ENCODE peak calls at places on chromosomes 12 and 14, in ten cellular contexts. L is PC-3; F is ovary; B is CD8-positive, alpha-beta T cell; O is uterus; H is RWPE2; X is gastrocnemius medialis; A is body of pancreas; Y is fibroblast of lung; I is sigmoid colon. M is an unnamed sample.

GRCh38 chr14:105187935-105188524 is 6.9 kb upstream of the NUDT14 start:
- DNase-seq in L (peak; percentile 65), F (no peak), B (no peak), O (no peak), H (no peak), X (no peak), A (peak; percentile 81), Y (no peak), I (no peak), M (no peak)

GRCh38 chr14:65103150-65103760 is 938 bp upstream of the MAX start:
- DNase-seq in L (peak; percentile 29), F (no peak), B (no peak), O (no peak), H (no peak), X (peak; percentile 30), A (peak; percentile 46), Y (peak; percentile 28), I (no peak), M (peak; percentile 9)

GRCh38 chr14:52825085-52825484 is 33.7 kb upstream of the GNPNAT1 start:
- DNase-seq in L (no peak), F (no peak), B (no peak), O (no peak), H (no peak), X (no peak), A (no peak), Y (no peak), I (no peak), M (no peak)

GRCh38 chr12:64621257-64621942 is 11.1 kb downstream of the RASSF3 start:
- DNase-seq in L (no peak), F (no peak), B (no peak), O (peak; percentile 53), H (no peak), X (no peak), A (no peak), Y (peak; percentile 79), I (no peak), M (no peak)

GRCh38 chr14:62097072-62097471 is 334.9 kb downstream of the SNAPC1 start:
- DNase-seq in L (peak; percentile 33), F (no peak), B (no peak), O (no peak), H (no peak), X (no peak), A (no peak), Y (no peak), I (no peak), M (no peak)

GRCh38 chr14:101358726-101359125 is 202.6 kb upstream of the DIO3 start:
- DNase-seq in L (no peak), F (no peak), B (no peak), O (peak; percentile 28), H (no peak), X (no peak), A (no peak), Y (no peak), I (peak; percentile 66), M (no peak)

GRCh38 chr12:127268121-127268520 is 998.8 kb upstream of the TMEM132C start:
- DNase-seq in L (no peak), F (no peak), B (no peak), O (no peak), H (no peak), X (no peak), A (no peak), Y (no peak), I (no peak), M (no peak)

GRCh38 chr14:32332415-32333116 is 3.5 kb downstream of the AKAP6 start:
- DNase-seq in L (peak; percentile 56), F (no peak), B (no peak), O (no peak), H (no peak), X (no peak), A (no peak), Y (no peak), I (no peak), M (peak; percentile 84)

GRCh38 chr14:64303471-64303917 is 9.3 kb upstream of the ESR2 start:
- DNase-seq in L (peak; percentile 82), F (no peak), B (no peak), O (no peak), H (no peak), X (no peak), A (no peak), Y (peak; percentile 75), I (no peak), M (peak; percentile 64)

GRCh38 chr14:92144708-92145107 is 22.9 kb downstream of the CPSF2 start:
- DNase-seq in L (no peak), F (no peak), B (no peak), O (no peak), H (no peak), X (no peak), A (no peak), Y (no peak), I (no peak), M (no peak)

GRCh38 chr14:60722836-60723217 is 1.3 kb downstream of the SIX4 start:
- DNase-seq in L (no peak), F (no peak), B (no peak), O (peak; percentile 14), H (peak; percentile 61), X (peak; percentile 41), A (peak; percentile 54), Y (peak; percentile 25), I (no peak), M (peak; percentile 15)

GRCh38 chr14:31937730-31938346 is 139.3 kb upstream of the ARHGAP5 start:
- DNase-seq in L (peak; percentile 94), F (no peak), B (peak; percentile 22), O (peak; percentile 26), H (peak; percentile 84), X (peak; percentile 41), A (peak; percentile 27), Y (peak; percentile 58), I (peak; percentile 67), M (peak; percentile 93)

GRCh38 chr14:60723218-60724079 is 702 bp downstream of the SIX4 start:
- DNase-seq in L (peak; percentile 67), F (peak; percentile 67), B (no peak), O (peak; percentile 27), H (peak; percentile 79), X (peak; percentile 61), A (peak; percentile 61), Y (peak; percentile 62), I (peak; percentile 70), M (peak; percentile 62)

GRCh38 chr12:39503445-39503844 is 60.5 kb upstream of the KIF21A start:
- DNase-seq in L (peak; percentile 84), F (no peak), B (no peak), O (no peak), H (no peak), X (no peak), A (no peak), Y (peak; percentile 48), I (no peak), M (peak; percentile 77)

GRCh38 chr14:50425816-50426215 is 29.1 kb upstream of the CDKL1 start:
- DNase-seq in L (no peak), F (no peak), B (no peak), O (no peak), H (no peak), X (no peak), A (no peak), Y (peak; percentile 52), I (no peak), M (peak; percentile 3)

GRCh38 chr14:98962118-98962517 is 309.9 kb downstream of the BCL11B start:
- DNase-seq in L (no peak), F (no peak), B (no peak), O (no peak), H (no peak), X (no peak), A (no peak), Y (no peak), I (no peak), M (no peak)

GRCh38 chr12:761276-761675 is 8.9 kb downstream of the WNK1 start:
- DNase-seq in L (no peak), F (no peak), B (no peak), O (no peak), H (no peak), X (no peak), A (no peak), Y (no peak), I (no peak), M (no peak)

GRCh38 chr14:96584199-96584906 is 82.2 kb downstream of the PAPOLA start:
- DNase-seq in L (peak; percentile 73), F (no peak), B (no peak), O (no peak), H (peak; percentile 68), X (no peak), A (peak; percentile 65), Y (no peak), I (peak; percentile 61), M (no peak)
- TF ChIP-seq CTCF in L (peak; percentile 87), F (no peak), B (no peak), O (no peak), H (peak; percentile 77), X (no peak), A (peak; percentile 60), Y (no peak), I (no peak), M (peak; percentile 62)

GRCh38 chr12:93813181-93813580 is 136.0 kb downstream of the CRADD start:
- DNase-seq in L (no peak), F (no peak), B (no peak), O (no peak), H (no peak), X (no peak), A (no peak), Y (peak; percentile 88), I (no peak), M (no peak)

GRCh38 chr12:93813972-93814821 is 137.0 kb downstream of the CRADD start:
- DNase-seq in L (no peak), F (peak; percentile 88), B (no peak), O (peak; percentile 84), H (no peak), X (peak; percentile 95), A (peak; percentile 78), Y (peak; percentile 99), I (peak; percentile 97), M (no peak)

GRCh38 chr12:93807354-93807753 is 130.2 kb downstream of the CRADD start:
- DNase-seq in L (no peak), F (no peak), B (no peak), O (no peak), H (no peak), X (no peak), A (no peak), Y (no peak), I (no peak), M (no peak)

GRCh38 chr12:93808169-93808899 is 131.2 kb downstream of the CRADD start:
- DNase-seq in L (no peak), F (no peak), B (no peak), O (no peak), H (no peak), X (no peak), A (no peak), Y (no peak), I (no peak), M (no peak)

GRCh38 chr12:93812616-93813015 is 135.4 kb downstream of the CRADD start:
- DNase-seq in L (no peak), F (no peak), B (no peak), O (no peak), H (no peak), X (no peak), A (no peak), Y (peak; percentile 57), I (no peak), M (no peak)
- H3K27ac ChIP-seq in L (no peak overlapping the region), F (peak overlapping the region; percentile 86), B (no peak overlapping the region), O (peak overlapping the region; percentile 86), H (no peak overlapping the region), X (peak overlapping the region; percentile 95), A (peak overlapping the region; percentile 56), Y (no peak overlapping the region), I (peak overlapping the region; percentile 91), M (no peak overlapping the region)

GRCh38 chr12:113292547-113292946 is 42.4 kb downstream of the SLC8B1 start:
- DNase-seq in L (no peak), F (no peak), B (no peak), O (no peak), H (no peak), X (no peak), A (no peak), Y (no peak), I (no peak), M (no peak)
- TF ChIP-seq CTCF in L (no peak), F (no peak), B (no peak), O (no peak), H (no peak), X (no peak), A (no peak), Y (no peak), I (no peak), M (no peak)

GRCh38 chr12:42735869-42736361 is 146.4 kb upstream of the PRICKLE1 start:
- DNase-seq in L (no peak), F (no peak), B (no peak), O (no peak), H (no peak), X (peak; percentile 70), A (peak; percentile 29), Y (no peak), I (no peak), M (peak; percentile 50)
- H3K27ac ChIP-seq in L (no peak overlapping the region), F (no peak overlapping the region), B (no peak overlapping the region), O (no peak overlapping the region), H (no peak overlapping the region), X (peak overlapping the region; percentile 59), A (no peak overlapping the region), Y (no peak overlapping the region), I (peak overlapping the region; percentile 34), M (no peak overlapping the region)

M was measured in foreskin keratinocyte.